ENCODE peak calls at places on chromosome 6, in five cellular contexts. F is nephron progenitor cell, C is hypothalamus, I is uterus, K is brain microvascular endothelial cell. U is an unnamed sample.
A peak's percentile ranks its signal among the peaks of the same experiment; 100 is the strongest.

GRCh38 chr6:8187209-8187608 is 84.9 kb upstream of the EEF1E1 start:
- DNase-seq in C (no peak), K (no peak), F (no peak), I (no peak), U (no peak)

GRCh38 chr6:551405-551804 is 105.5 kb downstream of the HUS1B start:
- DNase-seq in K (peak; percentile 65), C (no peak), F (peak; percentile 32), I (no peak), U (no peak)

GRCh38 chr6:3820563-3820962 is 28.6 kb upstream of the FAM50B start:
- DNase-seq in F (no peak), K (no peak), C (no peak), I (peak; percentile 36), U (no peak)

GRCh38 chr6:67683960-67684359 is 951.1 kb upstream of the ADGRB3 start:
- DNase-seq in C (no peak), K (peak; percentile 74), I (no peak), F (no peak), U (no peak)

GRCh38 chr6:134061440-134061839 is 9.0 kb upstream of the SLC2A12 start:
- DNase-seq in F (no peak), K (no peak), C (no peak), I (no peak), U (no peak)

GRCh38 chr6:37251211-37251610 is 6.4 kb upstream of the TBC1D22B start:
- DNase-seq in I (no peak), F (no peak), C (no peak), K (no peak), U (no peak)

GRCh38 chr6:12963566-12963965 is 247.0 kb downstream of the PHACTR1 start:
- DNase-seq in I (no peak), K (no peak), F (no peak), C (no peak), U (no peak)

GRCh38 chr6:155381856-155382690 is 67.8 kb upstream of the TFB1M start:
- DNase-seq in I (no peak), F (no peak), K (peak; percentile 55), C (no peak), U (no peak)

GRCh38 chr6:79152269-79152737 is 74.2 kb upstream of the PHIP start:
- DNase-seq in K (no peak), C (no peak), F (no peak), I (no peak), U (no peak)